ENCODE peak calls at places on chromosomes 5 and 9, in five cellular contexts. Q is CD4-positive, alpha-beta memory T cell; G is naive thymus-derived CD4-positive, alpha-beta T cell; Z is MM.1S; L is HCT116. C is an unnamed sample.

GRCh38 chr5:13508559-13508958 is 435.9 kb downstream of the DNAH5 start:
- DNase-seq in G (no peak), Q (no peak), L (no peak), Z (no peak), C (no peak)

GRCh38 chr5:16552666-16553343 is 64.0 kb downstream of the RETREG1 start:
- DNase-seq in Q (peak; percentile 45), G (peak; percentile 35), Z (peak; percentile 68), L (peak; percentile 49), C (peak; percentile 76)

GRCh38 chr5:147223951-147224791 is 10.7 kb upstream of the STK32A start:
- DNase-seq in Q (no peak), L (peak; percentile 36), Z (peak; percentile 45), G (no peak), C (no peak)

GRCh38 chr5:65198777-65199120 is 283.0 kb downstream of the ADAMTS6 start:
- DNase-seq in Q (no peak), G (no peak), Z (no peak), L (no peak), C (no peak)

GRCh38 chr5:1314564-1314982 is 19.7 kb upstream of the TERT start:
- DNase-seq in Z (peak; percentile 42), L (no peak), G (no peak), Q (peak; percentile 30), C (no peak)

GRCh38 chr9:101485873-101486692 is 47.6 kb upstream of the RNF20 start:
- DNase-seq in Z (no peak), L (peak; percentile 44), G (no peak), Q (no peak), C (no peak)

GRCh38 chr9:110797611-110798010 is 129.0 kb downstream of the MUSK start:
- DNase-seq in Z (no peak), Q (no peak), G (no peak), L (no peak), C (no peak)

GRCh38 chr5:103808464-103809106 is 246.0 kb upstream of the NUDT12 start:
- DNase-seq in G (no peak), Z (peak; percentile 77), L (peak; percentile 61), Q (no peak), C (no peak)

GRCh38 chr5:74239268-74239667 is 401.3 kb downstream of the ENC1 start:
- DNase-seq in L (no peak), Z (no peak), Q (no peak), G (no peak), C (no peak)

GRCh38 chr5:176528301-176528700 is 8.9 kb downstream of the RNF44 start:
- DNase-seq in L (no peak), Z (no peak), Q (no peak), G (no peak), C (no peak)

GRCh38 chr5:181060231-181060590 is 20.1 kb downstream of the BTNL9 start:
- DNase-seq in L (no peak), Z (no peak), G (no peak), Q (no peak), C (no peak)

GRCh38 chr5:159901772-159902171 is 14.5 kb upstream of the ADRA1B start:
- DNase-seq in L (no peak), Q (no peak), G (no peak), Z (no peak), C (no peak)

GRCh38 chr9:99573052-99573451 is 248.6 kb upstream of the NR4A3 start:
- DNase-seq in L (no peak), G (no peak), Z (no peak), Q (no peak), C (no peak)

DNA sequence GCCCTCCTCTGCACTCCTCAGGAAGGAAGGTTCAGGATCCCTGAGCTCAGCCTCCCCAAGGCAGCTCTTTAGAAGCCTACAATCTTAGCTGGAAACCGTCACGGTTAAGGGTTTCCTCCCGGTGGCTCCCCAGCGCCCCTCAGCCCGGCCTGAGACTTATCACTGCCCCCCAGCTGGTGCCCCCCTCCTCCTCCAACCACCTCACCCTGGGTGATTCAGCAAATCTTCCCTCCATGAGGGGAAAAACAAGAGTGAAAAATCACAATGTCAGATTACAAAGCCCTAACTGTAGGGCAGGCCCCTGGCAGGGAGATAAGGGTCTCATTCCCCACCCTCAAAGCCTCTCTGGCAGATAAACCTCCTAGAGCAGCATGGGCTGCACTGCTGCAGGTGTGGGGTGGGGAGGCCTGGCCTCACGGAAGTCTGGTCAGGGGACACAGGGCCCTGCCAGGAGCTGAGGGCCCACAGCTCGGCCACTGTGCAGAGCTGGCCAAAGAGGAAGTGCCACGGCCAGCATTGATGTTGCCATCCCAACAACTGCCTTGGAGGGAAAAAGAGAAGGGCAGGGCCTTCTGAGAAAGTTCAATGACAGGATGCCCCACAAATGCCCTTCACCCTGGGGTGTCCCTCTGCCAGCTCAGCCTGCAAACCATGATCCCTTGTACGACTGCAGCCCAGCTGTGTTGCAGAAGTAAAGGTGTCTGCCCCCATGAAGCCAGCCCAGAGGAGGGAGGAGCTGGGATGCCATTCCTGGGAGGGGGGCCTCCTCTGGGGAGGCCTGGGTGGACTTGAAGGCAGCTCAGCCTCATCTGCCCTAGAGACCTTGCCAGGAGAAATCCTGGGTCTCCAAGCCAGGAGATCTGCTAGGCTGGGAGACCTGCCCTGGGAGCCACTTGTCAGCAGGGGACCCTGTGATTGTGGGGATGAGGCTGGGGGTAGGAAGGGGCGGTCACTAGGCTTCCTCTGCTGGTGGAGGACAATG is 25.9 kb downstream of the GFI1B start:
- DNase-seq in Z (no peak), L (no peak), G (no peak), Q (no peak), C (no peak)
- H3K4me1 ChIP-seq in Z (no peaks in the 10 kb centered on the region), L (no peaks in the 10 kb centered on the region), G (no peaks in the 10 kb centered on the region), Q (no peaks in the 10 kb centered on the region), C (no peaks in the 10 kb centered on the region)

DNA sequence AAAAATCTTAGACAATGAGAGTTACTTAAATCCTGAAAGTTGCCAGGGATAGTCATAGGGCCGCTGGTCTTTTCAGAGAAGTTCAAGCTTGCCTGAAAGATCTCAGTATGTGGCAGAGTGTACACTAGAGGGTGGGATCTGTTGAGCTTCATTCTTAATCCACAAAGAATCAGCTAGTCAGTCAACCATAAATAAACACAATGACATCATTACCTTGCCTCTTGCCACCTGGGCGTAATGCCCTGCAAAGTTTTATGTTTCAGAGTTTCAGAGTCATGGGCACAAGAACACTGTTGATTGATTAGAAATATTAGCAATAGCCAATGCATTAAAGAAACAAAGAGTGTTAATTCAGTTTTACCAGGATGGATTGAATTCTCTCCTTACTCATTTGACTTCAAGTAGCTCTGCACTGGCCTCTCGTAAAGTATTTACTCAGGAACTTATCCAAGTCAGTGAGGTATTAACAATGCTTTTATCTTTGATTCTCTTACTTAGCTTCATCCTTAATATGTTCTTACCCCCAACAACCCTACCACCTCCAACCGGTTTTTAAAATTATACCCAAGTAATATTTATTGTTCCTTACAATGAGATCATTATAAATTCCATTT is 14.3 kb upstream of the ANXA1 start:
- DNase-seq in L (no peak), Q (no peak), Z (no peak), G (no peak), C (no peak)
- H3K4me1 ChIP-seq in L (peaks cover 40% of the 10 kb centered on the region), Q (peaks cover 15% of the 10 kb centered on the region), Z (peaks cover 7% of the 10 kb centered on the region), G (no peaks in the 10 kb centered on the region), C (no peaks in the 10 kb centered on the region)

DNA sequence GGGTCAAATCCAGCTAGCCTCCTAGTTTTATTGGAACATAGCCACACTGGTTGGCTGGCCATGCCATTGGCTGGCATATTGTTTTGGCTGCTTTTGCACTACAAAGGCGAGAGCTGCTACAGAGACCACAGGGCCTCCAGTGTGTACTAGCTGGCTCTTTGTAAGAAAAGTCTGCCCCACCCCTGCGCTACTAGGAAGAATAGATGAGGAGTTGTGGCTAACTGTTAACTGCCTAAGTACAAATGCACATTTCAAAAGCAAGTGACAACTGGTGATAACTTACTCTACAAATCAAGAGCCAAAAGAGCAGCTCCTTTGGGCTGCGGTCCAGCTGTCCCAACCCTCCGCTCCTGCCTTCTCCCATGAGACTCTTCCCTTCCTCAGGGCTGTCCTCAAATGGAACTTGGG is 63.9 kb downstream of the SERINC5 start:
- DNase-seq in G (peak; percentile 68), Q (peak; percentile 73), L (no peak), Z (no peak), C (peak; percentile 61)
- H3K4me1 ChIP-seq in G (peaks cover 69% of the 10 kb centered on the region), Q (peaks cover 94% of the 10 kb centered on the region), L (peaks cover 25% of the 10 kb centered on the region), Z (no peaks in the 10 kb centered on the region), C (no peaks in the 10 kb centered on the region)

DNA sequence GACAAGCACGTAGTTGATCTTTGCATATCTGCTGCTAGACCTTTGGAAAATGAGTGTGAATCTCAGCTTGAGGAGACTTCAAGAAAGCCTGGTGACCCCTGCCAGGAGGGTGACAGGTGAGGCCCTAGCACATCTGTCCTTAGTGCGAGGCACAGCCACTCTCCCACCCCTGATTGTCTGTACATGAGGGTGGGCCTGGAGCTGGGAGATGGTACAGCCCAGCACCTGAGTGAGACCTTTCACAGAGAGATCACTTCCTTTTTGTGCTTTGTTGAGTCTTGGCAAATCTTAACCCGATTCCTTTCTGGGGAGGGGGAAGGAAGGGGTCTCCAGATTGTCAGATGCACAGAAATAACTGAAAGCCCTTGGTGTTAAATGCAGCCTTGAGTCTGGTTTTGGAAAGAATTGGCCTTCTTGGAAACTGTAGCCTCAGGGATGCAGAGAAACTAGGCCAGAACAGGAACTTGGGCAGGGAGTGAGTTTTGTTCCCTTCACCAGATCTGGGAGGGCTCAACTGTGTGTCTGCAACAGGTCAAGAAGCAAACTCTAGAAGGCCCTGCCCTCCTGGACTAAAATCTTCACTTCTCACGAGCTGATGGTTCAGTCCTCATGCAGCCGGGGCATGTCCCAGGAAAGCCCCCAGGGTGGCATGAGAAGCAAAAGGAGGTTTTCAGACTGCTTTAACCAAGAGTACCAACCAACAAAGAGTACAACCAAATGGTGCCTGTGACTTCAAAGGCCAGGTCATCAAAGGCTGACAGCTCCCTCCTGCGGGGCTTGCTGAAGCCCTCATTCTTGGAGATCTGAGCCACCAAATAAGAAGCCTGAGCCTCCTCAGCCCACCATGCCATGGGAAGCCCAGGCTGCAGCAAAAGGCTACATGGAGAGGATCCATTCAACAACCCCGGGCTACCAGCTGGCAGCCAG is 20.8 kb upstream of the SEMA4D start:
- DNase-seq in G (no peak), Q (no peak), L (no peak), Z (no peak), C (no peak)
- H3K4me1 ChIP-seq in G (peaks cover 63% of the 10 kb centered on the region), Q (peaks cover 66% of the 10 kb centered on the region), L (peaks cover 25% of the 10 kb centered on the region), Z (peaks cover 26% of the 10 kb centered on the region), C (no peaks in the 10 kb centered on the region)

DNA sequence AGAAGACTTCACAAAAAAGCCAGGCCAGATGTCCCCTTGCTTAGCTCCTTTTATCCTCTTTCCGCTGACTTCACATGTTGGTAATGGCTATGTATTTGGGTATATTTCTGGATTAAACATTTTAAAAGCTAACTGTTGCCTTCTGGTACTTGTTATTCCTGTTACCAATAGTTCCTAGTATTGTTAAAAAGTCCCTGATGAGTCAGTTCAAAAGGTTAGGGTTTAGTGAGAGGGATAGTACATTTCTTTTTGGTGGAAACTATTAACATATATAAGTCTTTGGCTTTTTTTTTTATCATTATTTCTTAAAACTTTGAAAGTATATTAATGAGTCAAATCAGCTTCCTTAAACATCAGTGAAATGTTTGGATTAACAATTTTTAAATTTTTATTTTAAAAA is 103.3 kb upstream of the ELL2 start:
- DNase-seq in Z (no peak), L (no peak), Q (no peak), G (no peak), C (no peak)
- H3K4me1 ChIP-seq in Z (peaks cover 5% of the 10 kb centered on the region), L (peaks cover 27% of the 10 kb centered on the region), Q (no peaks in the 10 kb centered on the region), G (no peaks in the 10 kb centered on the region), C (peaks cover 7% of the 10 kb centered on the region)

DNA sequence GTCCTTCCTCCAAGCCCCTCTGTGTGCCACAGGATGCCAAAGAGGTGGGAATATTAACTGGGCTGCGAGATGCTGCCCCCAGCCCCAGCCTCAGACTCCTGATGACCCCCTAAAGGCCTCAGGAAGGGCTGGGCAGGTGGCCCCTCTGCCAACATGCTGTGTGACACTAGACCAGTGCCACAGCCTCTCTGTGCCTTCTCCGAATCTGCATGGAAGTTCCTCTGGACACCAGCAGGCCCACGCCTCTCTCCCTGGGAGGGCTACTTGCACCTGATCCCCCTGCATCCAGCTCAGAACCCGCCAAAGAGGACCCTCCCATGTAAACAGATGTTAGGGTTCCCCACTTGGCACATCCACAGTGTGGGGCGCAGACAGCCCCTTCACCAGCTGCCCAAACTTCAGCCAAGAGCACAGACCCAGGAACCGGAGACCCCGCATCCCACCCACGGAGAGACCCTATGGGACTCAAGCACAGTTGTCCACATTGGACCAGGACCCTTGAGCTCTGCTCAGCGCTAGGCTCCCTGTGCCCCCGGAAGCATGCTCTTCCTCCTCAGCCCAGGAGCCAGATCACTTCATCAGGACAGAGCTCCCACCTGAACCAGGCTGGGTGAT is 91.6 kb upstream of the LMX1B start:
- DNase-seq in L (no peak), G (no peak), Z (no peak), Q (no peak), C (no peak)
- H3K4me1 ChIP-seq in L (peaks cover 4% of the 10 kb centered on the region), G (peaks cover 41% of the 10 kb centered on the region), Z (peaks cover 10% of the 10 kb centered on the region), Q (peaks cover 28% of the 10 kb centered on the region), C (peaks cover 22% of the 10 kb centered on the region)

C was measured in right atrium auricular region.